ENCODE peak calls at places on chromosomes 3 and 15, in ten cellular contexts. C is hypothalamus; J is Right ventricle myocardium superior; Z is stomach; N is occipital lobe; V is sigmoid colon; U is cerebellar cortex; M is CD8-positive, alpha-beta T cell; E is astrocyte of the spinal cord; Q is psoas muscle. L is an unnamed sample.

GRCh38 chr3:18513091-18513490 is 88.0 kb upstream of the SATB1 start:
- DNase-seq in C (no peak), J (no peak), Z (no peak), N (no peak), V (no peak), U (no peak), M (no peak), E (no peak), Q (no peak), L (no peak)

GRCh38 chr3:52831500-52832301 is 1.2 kb upstream of the ITIH4 start:
- DNase-seq in C (no peak), J (peak; percentile 54), Z (peak; percentile 31), N (peak; percentile 28), V (peak; percentile 85), U (peak; percentile 23), M (no peak), E (peak; percentile 74), Q (peak; percentile 92), L (no peak)

GRCh38 chr3:174644287-174644686 is 214.8 kb upstream of the NAALADL2 start:
- DNase-seq in C (no peak), J (no peak), Z (no peak), N (no peak), V (no peak), U (no peak), M (no peak), E (no peak), Q (no peak), L (no peak)

GRCh38 chr3:187072102-187072501 is 67.2 kb downstream of the RPL39L start:
- DNase-seq in C (no peak), J (no peak), Z (no peak), N (no peak), V (no peak), U (no peak), M (no peak), E (no peak), Q (no peak), L (no peak)

GRCh38 chr15:78450285-78450858 is 12.4 kb downstream of the IREB2 start:
- DNase-seq in C (no peak), J (no peak), Z (peak; percentile 33), N (no peak), V (no peak), U (no peak), M (no peak), E (no peak), Q (no peak), L (no peak)

GRCh38 chr3:190718691-190719090 is 143.8 kb downstream of the GMNC start:
- DNase-seq in C (no peak), J (no peak), Z (no peak), N (no peak), V (no peak), U (no peak), M (no peak), E (peak; percentile 84), Q (no peak), L (no peak)

GRCh38 chr3:124396397-124396796 is 333.9 kb upstream of the UMPS start:
- DNase-seq in C (no peak), J (no peak), Z (no peak), N (no peak), V (no peak), U (no peak), M (no peak), E (no peak), Q (no peak), L (no peak)

GRCh38 chr15:67741313-67741712 is 84.0 kb upstream of the SKOR1 start:
- DNase-seq in C (no peak), J (no peak), Z (no peak), N (no peak), V (no peak), U (no peak), M (no peak), E (no peak), Q (no peak), L (no peak)

GRCh38 chr3:189109145-189109544 is 62.6 kb upstream of the TPRG1 start:
- DNase-seq in C (no peak), J (no peak), Z (no peak), N (no peak), V (no peak), U (no peak), M (no peak), E (no peak), Q (no peak), L (no peak)

GRCh38 chr3:148238421-148238821 is 459.3 kb upstream of the AGTR1 start:
- DNase-seq in C (no peak), J (no peak), Z (no peak), N (no peak), V (no peak), U (no peak), M (no peak), E (peak; percentile 26), Q (no peak), L (no peak)

GRCh38 chr3:126414961-126415660 is 20.4 kb downstream of the CFAP100 start:
- DNase-seq in C (no peak), J (no peak), Z (peak; percentile 17), N (no peak), V (peak; percentile 47), U (no peak), M (no peak), E (no peak), Q (no peak), L (no peak)

GRCh38 chr3:71896751-71897150 is 111.8 kb upstream of the PROK2 start:
- DNase-seq in C (no peak), J (no peak), Z (no peak), N (no peak), V (no peak), U (no peak), M (no peak), E (no peak), Q (no peak), L (no peak)

GRCh38 chr3:28575100-28575747 is 226.6 kb upstream of the AZI2 start:
- DNase-seq in C (peak; percentile 11), J (peak; percentile 52), Z (peak; percentile 26), N (no peak), V (no peak), U (no peak), M (no peak), E (no peak), Q (peak; percentile 54), L (no peak)

GRCh38 chr15:38253448-38253847 is 812 bp downstream of the SPRED1 start:
- DNase-seq in C (no peak), J (no peak), Z (no peak), N (no peak), V (no peak), U (peak; percentile 45), M (no peak), E (peak; percentile 80), Q (no peak), L (no peak)

GRCh38 chr3:21256932-21257331 is 494.1 kb downstream of the ZNF385D start:
- DNase-seq in C (no peak), J (no peak), Z (peak; percentile 77), N (no peak), V (no peak), U (peak; percentile 13), M (no peak), E (no peak), Q (no peak), L (no peak)

GRCh38 chr3:126081618-126082333 is 2.1 kb downstream of the SLC41A3 start:
- DNase-seq in C (no peak), J (no peak), Z (peak; percentile 38), N (no peak), V (no peak), U (peak; percentile 71), M (no peak), E (peak; percentile 48), Q (peak; percentile 96), L (no peak)

GRCh38 chr3:70603103-70603502 is 290.7 kb upstream of the MDFIC2 start:
- DNase-seq in C (no peak), J (no peak), Z (no peak), N (no peak), V (no peak), U (no peak), M (no peak), E (no peak), Q (no peak), L (no peak)

GRCh38 chr3:117399311-117400068 is 689.9 kb downstream of the TUSC7 start:
- DNase-seq in C (no peak), J (no peak), Z (no peak), N (peak; percentile 5), V (no peak), U (peak; percentile 7), M (no peak), E (peak; percentile 50), Q (no peak), L (no peak)

GRCh38 chr15:52735231-52736089 is 54.7 kb downstream of the ONECUT1 start:
- DNase-seq in C (peak; percentile 9), J (no peak), Z (peak; percentile 63), N (peak; percentile 29), V (peak; percentile 66), U (peak; percentile 87), M (peak; percentile 52), E (peak; percentile 80), Q (no peak), L (peak; percentile 58)

GRCh38 chr3:55974421-55974820 is 487.3 kb upstream of the WNT5A start:
- DNase-seq in C (no peak), J (no peak), Z (no peak), N (no peak), V (no peak), U (peak; percentile 65), M (no peak), E (no peak), Q (no peak), L (no peak)

GRCh38 chr15:74343127-74343796 is 24.2 kb downstream of the CYP11A1 start:
- DNase-seq in C (no peak), J (no peak), Z (no peak), N (no peak), V (peak; percentile 40), U (no peak), M (no peak), E (no peak), Q (no peak), L (no peak)

GRCh38 chr3:26652157-26652556 is 29.6 kb downstream of the LRRC3B start:
- DNase-seq in C (peak; percentile 6), J (peak; percentile 49), Z (no peak), N (peak; percentile 64), V (peak; percentile 67), U (peak; percentile 95), M (no peak), E (no peak), Q (peak; percentile 72), L (no peak)

GRCh38 chr15:70361106-70361505 is 263.4 kb upstream of the TLE3 start:
- DNase-seq in C (no peak), J (no peak), Z (no peak), N (no peak), V (no peak), U (no peak), M (no peak), E (no peak), Q (no peak), L (no peak)

GRCh38 chr3:117853923-117854322 is 1144.3 kb downstream of the TUSC7 start:
- DNase-seq in C (no peak), J (no peak), Z (no peak), N (no peak), V (no peak), U (no peak), M (no peak), E (peak; percentile 45), Q (no peak), L (no peak)

GRCh38 chr3:178352300-178353021 is 183.8 kb upstream of the KCNMB2 start:
- DNase-seq in C (no peak), J (no peak), Z (no peak), N (no peak), V (no peak), U (peak; percentile 33), M (no peak), E (peak; percentile 84), Q (no peak), L (no peak)

GRCh38 chr15:98853593-98854420 is 153.8 kb downstream of the PGPEP1L start:
- DNase-seq in C (no peak), J (no peak), Z (no peak), N (no peak), V (peak; percentile 75), U (no peak), M (no peak), E (peak; percentile 43), Q (peak; percentile 52), L (no peak)

GRCh38 chr3:63908081-63908736 is 4.0 kb downstream of the SCAANT1 start:
- DNase-seq in C (no peak), J (no peak), Z (no peak), N (no peak), V (no peak), U (no peak), M (no peak), E (peak; percentile 33), Q (no peak), L (no peak)

GRCh38 chr3:87053548-87053947 is 62.6 kb upstream of the VGLL3 start:
- DNase-seq in C (no peak), J (no peak), Z (no peak), N (no peak), V (no peak), U (no peak), M (no peak), E (no peak), Q (no peak), L (no peak)